ENCODE peak calls at places on chromosome 1, in eight cellular contexts. One of them, this sample, is unnamed.
A peak's percentile ranks its signal among the peaks of the same experiment; 100 is the strongest.

GRCh38 chr1:57934745-57935144 is 510.9 kb upstream of the DAB1 start:
- DNase-seq in AG04449: no peak
- DNase-seq in SK-N-SH: no peak
- DNase-seq in AG10803: no peak
- DNase-seq in Peyer's patch: no peak
- DNase-seq in prostate gland: no peak
- DNase-seq in fibroblast of pulmonary artery: no peak
- DNase-seq in AG04450: no peak
- DNase-seq in this sample: no peak

GRCh38 chr1:117059334-117059677 is 820 bp upstream of the TTF2 start:
- DNase-seq in AG04449: no peak
- DNase-seq in SK-N-SH: no peak
- DNase-seq in AG10803: no peak
- DNase-seq in Peyer's patch: peak; percentile 88
- DNase-seq in prostate gland: peak; percentile 32
- DNase-seq in fibroblast of pulmonary artery: no peak
- DNase-seq in AG04450: no peak
- DNase-seq in this sample: no peak

GRCh38 chr1:40042337-40042736 is 1.8 kb downstream of the CAP1 start:
- DNase-seq in AG04449: no peak
- DNase-seq in SK-N-SH: no peak
- DNase-seq in AG10803: peak; percentile 35
- DNase-seq in Peyer's patch: no peak
- DNase-seq in prostate gland: no peak
- DNase-seq in fibroblast of pulmonary artery: no peak
- DNase-seq in AG04450: no peak
- DNase-seq in this sample: no peak

GRCh38 chr1:212364985-212365384 is 49.7 kb downstream of the PACC1 start:
- DNase-seq in AG04449: no peak
- DNase-seq in SK-N-SH: no peak
- DNase-seq in AG10803: no peak
- DNase-seq in Peyer's patch: no peak
- DNase-seq in prostate gland: no peak
- DNase-seq in fibroblast of pulmonary artery: no peak
- DNase-seq in AG04450: no peak
- DNase-seq in this sample: no peak

GRCh38 chr1:32754282-32755097 is 51.9 kb upstream of the SYNC start:
- DNase-seq in AG04449: no peak
- DNase-seq in SK-N-SH: peak; percentile 71
- DNase-seq in AG10803: no peak
- DNase-seq in Peyer's patch: no peak
- DNase-seq in prostate gland: peak; percentile 79
- DNase-seq in fibroblast of pulmonary artery: peak; percentile 23
- DNase-seq in AG04450: no peak
- DNase-seq in this sample: no peak

GRCh38 chr1:33195560-33195959 is 13.7 kb upstream of the TRIM62 start:
- DNase-seq in AG04449: no peak
- DNase-seq in SK-N-SH: no peak
- DNase-seq in AG10803: no peak
- DNase-seq in Peyer's patch: no peak
- DNase-seq in prostate gland: no peak
- DNase-seq in fibroblast of pulmonary artery: no peak
- DNase-seq in AG04450: no peak
- DNase-seq in this sample: no peak

GRCh38 chr1:229203030-229203751 is 67.7 kb upstream of the RAB4A start:
- DNase-seq in AG04449: peak; percentile 34
- DNase-seq in SK-N-SH: peak; percentile 55
- DNase-seq in AG10803: peak; percentile 66
- DNase-seq in Peyer's patch: no peak
- DNase-seq in prostate gland: no peak
- DNase-seq in fibroblast of pulmonary artery: peak; percentile 85
- DNase-seq in AG04450: no peak
- DNase-seq in this sample: no peak

GRCh38 chr1:65734976-65735375 is 57.7 kb upstream of the PDE4B start:
- DNase-seq in AG04449: no peak
- DNase-seq in SK-N-SH: no peak
- DNase-seq in AG10803: peak; percentile 9
- DNase-seq in Peyer's patch: no peak
- DNase-seq in prostate gland: no peak
- DNase-seq in fibroblast of pulmonary artery: no peak
- DNase-seq in AG04450: no peak
- DNase-seq in this sample: no peak

GRCh38 chr1:193070942-193071341 is 11.5 kb downstream of the RO60 start:
- DNase-seq in AG04449: no peak
- DNase-seq in SK-N-SH: no peak
- DNase-seq in AG10803: no peak
- DNase-seq in Peyer's patch: no peak
- DNase-seq in prostate gland: no peak
- DNase-seq in fibroblast of pulmonary artery: no peak
- DNase-seq in AG04450: no peak
- DNase-seq in this sample: no peak

GRCh38 chr1:2042830-2043773 is 7.1 kb upstream of the PRKCZ start:
- DNase-seq in AG04449: no peak
- DNase-seq in SK-N-SH: peak; percentile 60
- DNase-seq in AG10803: no peak
- DNase-seq in Peyer's patch: no peak
- DNase-seq in prostate gland: no peak
- DNase-seq in fibroblast of pulmonary artery: no peak
- DNase-seq in AG04450: no peak
- DNase-seq in this sample: no peak

GRCh38 chr1:15546641-15547040 is 20.0 kb downstream of the DNAJC16 start:
- DNase-seq in AG04449: no peak
- DNase-seq in SK-N-SH: no peak
- DNase-seq in AG10803: no peak
- DNase-seq in Peyer's patch: no peak
- DNase-seq in prostate gland: no peak
- DNase-seq in fibroblast of pulmonary artery: no peak
- DNase-seq in AG04450: no peak
- DNase-seq in this sample: no peak

GRCh38 chr1:41741244-41741643 is 177.5 kb downstream of the HIVEP3 start:
- DNase-seq in AG04449: no peak
- DNase-seq in SK-N-SH: no peak
- DNase-seq in AG10803: no peak
- DNase-seq in Peyer's patch: no peak
- DNase-seq in prostate gland: no peak
- DNase-seq in fibroblast of pulmonary artery: no peak
- DNase-seq in AG04450: no peak
- DNase-seq in this sample: no peak

DNA sequence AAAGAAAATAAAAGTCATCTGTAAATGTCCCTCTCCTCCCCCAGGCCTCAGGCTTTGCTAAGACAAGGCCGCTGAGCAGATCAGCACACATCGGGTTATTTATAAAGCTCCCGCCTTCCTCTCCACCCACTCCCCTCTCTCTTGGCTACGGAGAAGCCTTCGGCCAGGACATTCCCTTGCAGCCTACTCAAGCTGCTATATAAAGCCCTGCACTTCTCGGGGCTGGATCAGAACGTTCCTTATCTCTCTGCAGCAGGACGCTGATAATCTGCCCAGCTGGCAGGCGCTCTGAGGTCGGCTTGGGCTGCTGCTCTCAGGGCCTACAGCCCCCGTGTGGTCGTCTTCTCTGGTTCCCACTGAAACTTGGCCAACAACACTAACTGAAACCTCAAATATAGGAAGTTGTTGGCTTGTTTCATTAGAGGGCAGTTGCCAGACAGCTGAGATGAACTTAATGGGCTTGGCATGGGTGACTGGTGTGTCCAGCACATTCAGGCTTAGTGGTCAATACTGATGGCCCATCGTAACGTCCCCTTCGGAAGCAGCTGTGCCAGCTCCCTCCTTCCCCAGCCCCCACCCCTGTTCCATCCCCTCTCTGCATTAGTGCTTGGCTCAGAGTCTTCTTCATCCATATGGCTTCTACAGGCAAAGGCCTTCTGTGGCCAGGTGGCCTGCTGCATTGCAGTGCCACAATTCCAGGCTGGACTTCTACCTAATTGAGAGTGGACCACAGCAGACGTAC is 64.6 kb downstream of the IER5 start:
- DNase-seq in AG04449: peak; percentile 34
- DNase-seq in SK-N-SH: peak; percentile 68
- DNase-seq in AG10803: peak; percentile 42
- DNase-seq in Peyer's patch: peak; percentile 69
- DNase-seq in prostate gland: peak; percentile 58
- DNase-seq in fibroblast of pulmonary artery: peak; percentile 94
- DNase-seq in AG04450: peak; percentile 78
- DNase-seq in this sample: no peak
- TF ChIP-seq CTCF in AG04449: no peak
- TF ChIP-seq CTCF in SK-N-SH: peak; percentile 15
- TF ChIP-seq CTCF in AG10803: peak; percentile 34
- TF ChIP-seq CTCF in Peyer's patch: peak; percentile 45
- TF ChIP-seq CTCF in prostate gland: no peak
- TF ChIP-seq CTCF in fibroblast of pulmonary artery: peak; percentile 42
- TF ChIP-seq CTCF in AG04450: peak; percentile 53
- TF ChIP-seq CTCF in this sample: peak; percentile 33

DNA sequence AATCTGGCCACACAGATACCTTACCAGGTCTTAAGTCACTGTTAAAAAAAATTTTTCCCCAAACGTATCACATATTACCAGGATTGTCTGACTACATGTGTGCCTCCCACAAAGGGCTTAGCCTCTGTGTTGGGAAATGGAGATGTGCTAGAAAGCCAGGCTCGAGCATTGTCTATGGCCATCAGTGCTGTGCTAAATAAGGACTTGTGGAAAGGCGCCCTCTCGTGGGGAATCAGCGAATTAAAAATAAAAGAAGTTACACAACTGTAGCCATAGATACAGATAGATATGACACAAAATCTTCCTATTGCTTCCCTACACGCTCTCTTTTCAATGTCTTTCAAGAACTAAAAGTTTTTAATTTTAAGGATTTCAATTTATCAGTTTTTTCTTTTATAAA is 47.5 kb upstream of the CRNN start:
- DNase-seq in AG04449: no peak
- DNase-seq in SK-N-SH: peak; percentile 44
- DNase-seq in AG10803: peak; percentile 75
- DNase-seq in Peyer's patch: peak; percentile 37
- DNase-seq in prostate gland: peak; percentile 23
- DNase-seq in fibroblast of pulmonary artery: peak; percentile 75
- DNase-seq in AG04450: no peak
- DNase-seq in this sample: peak; percentile 20
- TF ChIP-seq CTCF in AG04449: peak; percentile 30
- TF ChIP-seq CTCF in SK-N-SH: peak; percentile 72
- TF ChIP-seq CTCF in AG10803: peak; percentile 68
- TF ChIP-seq CTCF in Peyer's patch: peak; percentile 66
- TF ChIP-seq CTCF in prostate gland: peak; percentile 47
- TF ChIP-seq CTCF in fibroblast of pulmonary artery: peak; percentile 65
- TF ChIP-seq CTCF in AG04450: peak; percentile 33
- TF ChIP-seq CTCF in this sample: peak; percentile 57

DNA sequence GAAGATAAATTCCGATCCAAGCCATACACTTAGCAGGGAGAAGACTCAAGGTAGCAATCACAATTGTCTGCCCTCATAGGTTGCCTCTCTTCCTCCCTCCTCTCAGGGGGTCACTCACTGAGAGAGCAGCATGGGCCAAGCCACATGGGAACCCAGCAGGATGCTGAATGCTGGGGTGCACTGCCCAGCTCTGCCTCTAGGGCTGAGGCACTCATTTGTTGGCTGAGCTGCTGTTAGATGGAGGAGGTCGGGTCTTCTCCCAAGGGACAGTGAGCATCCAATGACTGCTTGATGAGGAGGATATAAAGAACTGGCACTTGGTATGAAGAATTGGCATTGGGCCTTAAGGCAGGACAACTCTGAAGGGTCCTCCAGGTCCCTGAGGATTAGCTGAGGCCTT is 418.8 kb downstream of the SIPA1L2 start:
- DNase-seq in AG04449: no peak
- DNase-seq in SK-N-SH: peak; percentile 21
- DNase-seq in AG10803: no peak
- DNase-seq in Peyer's patch: no peak
- DNase-seq in prostate gland: no peak
- DNase-seq in fibroblast of pulmonary artery: no peak
- DNase-seq in AG04450: no peak
- DNase-seq in this sample: no peak
- TF ChIP-seq CTCF in AG04449: peak; percentile 7
- TF ChIP-seq CTCF in SK-N-SH: peak; percentile 41
- TF ChIP-seq CTCF in AG10803: no peak
- TF ChIP-seq CTCF in Peyer's patch: peak; percentile 21
- TF ChIP-seq CTCF in prostate gland: no peak
- TF ChIP-seq CTCF in fibroblast of pulmonary artery: peak; percentile 30
- TF ChIP-seq CTCF in AG04450: peak; percentile 46
- TF ChIP-seq CTCF in this sample: peak; percentile 7

GRCh38 chr1:54518489-54518888 is 29.5 kb upstream of the ACOT11 start:
- DNase-seq in AG04449: no peak
- DNase-seq in SK-N-SH: no peak
- DNase-seq in AG10803: no peak
- DNase-seq in Peyer's patch: no peak
- DNase-seq in prostate gland: no peak
- DNase-seq in fibroblast of pulmonary artery: no peak
- DNase-seq in AG04450: no peak
- DNase-seq in this sample: no peak

GRCh38 chr1:54517536-54517935 is 30.5 kb upstream of the ACOT11 start:
- DNase-seq in AG04449: no peak
- DNase-seq in SK-N-SH: no peak
- DNase-seq in AG10803: no peak
- DNase-seq in Peyer's patch: no peak
- DNase-seq in prostate gland: no peak
- DNase-seq in fibroblast of pulmonary artery: no peak
- DNase-seq in AG04450: no peak
- DNase-seq in this sample: no peak

GRCh38 chr1:54516249-54516920 is 31.6 kb upstream of the ACOT11 start:
- DNase-seq in AG04449: no peak
- DNase-seq in SK-N-SH: no peak
- DNase-seq in AG10803: no peak
- DNase-seq in Peyer's patch: no peak
- DNase-seq in prostate gland: no peak
- DNase-seq in fibroblast of pulmonary artery: no peak
- DNase-seq in AG04450: no peak
- DNase-seq in this sample: no peak

DNA sequence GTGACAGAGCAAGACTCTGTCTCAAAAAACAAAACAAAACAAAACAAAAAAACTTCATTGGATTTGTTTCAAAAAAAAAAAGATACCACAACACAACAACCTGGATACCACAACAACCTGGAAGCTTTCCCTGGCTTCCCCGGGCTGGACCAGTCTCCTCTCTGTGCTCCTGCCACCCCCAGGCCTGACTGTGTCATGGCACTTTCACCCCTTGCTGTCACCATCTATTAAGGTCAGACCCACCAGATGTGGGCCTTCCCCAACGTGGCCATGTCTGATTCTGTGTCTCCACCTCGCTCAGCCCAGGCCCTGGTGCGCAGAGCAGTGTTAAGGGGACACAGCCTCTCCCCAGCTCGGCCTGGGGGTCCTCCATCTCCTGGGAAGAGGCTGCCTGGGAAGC is 28.3 kb upstream of the ACOT11 start:
- DNase-seq in AG04449: no peak
- DNase-seq in SK-N-SH: peak; percentile 70
- DNase-seq in AG10803: no peak
- DNase-seq in Peyer's patch: no peak
- DNase-seq in prostate gland: no peak
- DNase-seq in fibroblast of pulmonary artery: no peak
- DNase-seq in AG04450: no peak
- DNase-seq in this sample: no peak
- TF ChIP-seq CTCF in AG04449: no peak
- TF ChIP-seq CTCF in SK-N-SH: peak; percentile 18
- TF ChIP-seq CTCF in AG10803: peak; percentile 8
- TF ChIP-seq CTCF in Peyer's patch: peak; percentile 45
- TF ChIP-seq CTCF in prostate gland: no peak
- TF ChIP-seq CTCF in fibroblast of pulmonary artery: peak; percentile 23
- TF ChIP-seq CTCF in AG04450: no peak
- TF ChIP-seq CTCF in this sample: no peak

GRCh38 chr1:150072959-150073358 is 5.4 kb downstream of the VPS45 start:
- DNase-seq in AG04449: no peak
- DNase-seq in SK-N-SH: peak; percentile 26
- DNase-seq in AG10803: peak; percentile 43
- DNase-seq in Peyer's patch: no peak
- DNase-seq in prostate gland: no peak
- DNase-seq in fibroblast of pulmonary artery: peak; percentile 64
- DNase-seq in AG04450: no peak
- DNase-seq in this sample: no peak
- TF ChIP-seq CTCF in AG04449: no peak
- TF ChIP-seq CTCF in SK-N-SH: peak; percentile 71
- TF ChIP-seq CTCF in AG10803: peak; percentile 60
- TF ChIP-seq CTCF in Peyer's patch: peak; percentile 61
- TF ChIP-seq CTCF in prostate gland: no peak
- TF ChIP-seq CTCF in fibroblast of pulmonary artery: peak; percentile 51
- TF ChIP-seq CTCF in AG04450: peak; percentile 46
- TF ChIP-seq CTCF in this sample: peak; percentile 39